ENCODE peak calls at places on chromosomes 12 and 14, in four cellular contexts. Q, A, F and U are unnamed samples.

GRCh38 chr12:82596484-82596883 is 90.2 kb upstream of the TMTC2 start:
- DNase-seq in Q (no peak), A (no peak), F (no peak), U (no peak)

GRCh38 chr12:104750061-104750460 is 208.0 kb downstream of the SLC41A2 start:
- DNase-seq in Q (no peak), A (no peak), F (no peak), U (no peak)

GRCh38 chr12:131089526-131090253 is 136.0 kb downstream of the ADGRD1 start:
- DNase-seq in Q (no peak), A (no peak), F (no peak), U (no peak)

GRCh38 chr14:61549425-61549824 is 145.9 kb upstream of the HIF1A start:
- DNase-seq in Q (no peak), A (no peak), F (no peak), U (no peak)

GRCh38 chr14:88556581-88556980 is 1.8 kb upstream of the PTPN21 start:
- DNase-seq in Q (no peak), A (no peak), F (no peak), U (no peak)

GRCh38 chr12:8860165-8860961 is 37.9 kb downstream of the A2ML1 start:
- DNase-seq in Q (peak; percentile 37), A (no peak), F (peak; percentile 39), U (peak; percentile 87)

GRCh38 chr12:102643871-102644551 is 163.6 kb upstream of the IGF1 start:
- DNase-seq in Q (no peak), A (no peak), F (no peak), U (no peak)

GRCh38 chr12:49055978-49056754 is 4.4 kb downstream of the KMT2D start:
- DNase-seq in Q (peak; percentile 62), A (peak; percentile 65), F (peak; percentile 72), U (peak; percentile 81)

GRCh38 chr12:127245437-127245836 is 1021.5 kb upstream of the TMEM132C start:
- DNase-seq in Q (no peak), A (no peak), F (no peak), U (no peak)

GRCh38 chr12:51749201-51749985 is 99.1 kb downstream of the FIGNL2 start:
- DNase-seq in Q (no peak), A (no peak), F (no peak), U (no peak)

GRCh38 chr12:65952737-65953209 is 128.5 kb downstream of the HMGA2 start:
- DNase-seq in Q (peak; percentile 29), A (no peak), F (no peak), U (no peak)

GRCh38 chr14:44204061-44204815 is 302.8 kb downstream of the FSCB start:
- DNase-seq in Q (no peak), A (no peak), F (no peak), U (peak; percentile 72)

GRCh38 chr12:49227701-49228100 is 37.2 kb upstream of the TUBA1C start:
- DNase-seq in Q (no peak), A (no peak), F (no peak), U (no peak)

GRCh38 chr14:33454707-33455106 is 496.2 kb downstream of the EGLN3 start:
- DNase-seq in Q (no peak), A (no peak), F (no peak), U (no peak)

GRCh38 chr14:59306775-59307174 is 118.3 kb downstream of the DAAM1 start:
- DNase-seq in Q (no peak), A (no peak), F (no peak), U (no peak)

GRCh38 chr12:68131867-68132414 is 27.6 kb downstream of the IFNG start:
- DNase-seq in Q (no peak), A (no peak), F (no peak), U (no peak)

GRCh38 chr12:47323802-47324201 is 244.0 kb upstream of the AMIGO2 start:
- DNase-seq in Q (no peak), A (no peak), F (no peak), U (no peak)

GRCh38 chr12:117069926-117070900 is 29.0 kb downstream of the TESC start:
- DNase-seq in Q (no peak), A (no peak), F (no peak), U (no peak)

GRCh38 chr14:56119221-56119967 is 1.2 kb downstream of the PELI2 start:
- DNase-seq in Q (no peak), A (no peak), F (no peak), U (peak; percentile 64)

GRCh38 chr12:54287316-54288157 is 7.0 kb downstream of the HNRNPA1 start:
- DNase-seq in Q (no peak), A (no peak), F (peak; percentile 4), U (peak; percentile 32)

GRCh38 chr12:96047621-96048211 is 12.3 kb upstream of the LTA4H start:
- DNase-seq in Q (peak; percentile 27), A (peak; percentile 68), F (no peak), U (no peak)

GRCh38 chr14:38947343-38947742 is 155.7 kb downstream of the SEC23A start:
- DNase-seq in Q (no peak), A (no peak), F (no peak), U (no peak)

GRCh38 chr12:57602544-57602943 is 2.1 kb upstream of the DTX3 start:
- DNase-seq in Q (no peak), A (no peak), F (no peak), U (no peak)

GRCh38 chr12:125198647-125199046 is 133.4 kb downstream of the AACS start:
- DNase-seq in Q (no peak), A (no peak), F (no peak), U (peak; percentile 73)

GRCh38 chr14:82403972-82404371 is 870.3 kb upstream of the SEL1L start:
- DNase-seq in Q (no peak), A (no peak), F (no peak), U (no peak)

GRCh38 chr14:30874120-30874998 is at the start of gene COCH:
- DNase-seq in Q (peak; percentile 71), A (no peak), F (peak; percentile 82), U (peak; percentile 74)
- H3K4me2 ChIP-seq in Q (peak within 1 kb of the TSS; percentile 97), A (peak within 1 kb of the TSS; percentile 99), F (peak within 1 kb of the TSS; percentile 90), U (peak within 1 kb of the TSS; percentile 79)

GRCh38 chr14:77580477-77580876 is 36.0 kb downstream of the SPTLC2 start:
- DNase-seq in Q (no peak), A (no peak), F (no peak), U (no peak)

GRCh38 chr14:77584809-77585208 is 31.6 kb downstream of the SPTLC2 start:
- DNase-seq in Q (no peak), A (no peak), F (no peak), U (no peak)

GRCh38 chr14:77580964-77581505 is 35.4 kb downstream of the SPTLC2 start:
- DNase-seq in Q (no peak), A (peak; percentile 66), F (no peak), U (no peak)

GRCh38 chr14:77582511-77582910 is 33.9 kb downstream of the SPTLC2 start:
- DNase-seq in Q (no peak), A (no peak), F (no peak), U (no peak)

GRCh38 chr14:77583657-77584056 is 32.8 kb downstream of the SPTLC2 start:
- DNase-seq in Q (no peak), A (no peak), F (no peak), U (no peak)
- TF ChIP-seq JUNB in Q (no peak), A (no peak), F (no peak), U (no peak)

GRCh38 chr12:121813951-121814350 is 10.1 kb downstream of the SETD1B start:
- DNase-seq in Q (no peak), A (no peak), F (no peak), U (no peak)

GRCh38 chr12:121812320-121812871 is 8.6 kb downstream of the SETD1B start:
- DNase-seq in Q (no peak), A (no peak), F (peak; percentile 93), U (peak; percentile 89)

GRCh38 chr12:121814429-121815119 is 10.8 kb downstream of the SETD1B start:
- DNase-seq in Q (no peak), A (no peak), F (no peak), U (no peak)

GRCh38 chr12:121811434-121812319 is 7.9 kb downstream of the SETD1B start:
- DNase-seq in Q (peak; percentile 57), A (no peak), F (peak; percentile 82), U (peak; percentile 92)

DNA sequence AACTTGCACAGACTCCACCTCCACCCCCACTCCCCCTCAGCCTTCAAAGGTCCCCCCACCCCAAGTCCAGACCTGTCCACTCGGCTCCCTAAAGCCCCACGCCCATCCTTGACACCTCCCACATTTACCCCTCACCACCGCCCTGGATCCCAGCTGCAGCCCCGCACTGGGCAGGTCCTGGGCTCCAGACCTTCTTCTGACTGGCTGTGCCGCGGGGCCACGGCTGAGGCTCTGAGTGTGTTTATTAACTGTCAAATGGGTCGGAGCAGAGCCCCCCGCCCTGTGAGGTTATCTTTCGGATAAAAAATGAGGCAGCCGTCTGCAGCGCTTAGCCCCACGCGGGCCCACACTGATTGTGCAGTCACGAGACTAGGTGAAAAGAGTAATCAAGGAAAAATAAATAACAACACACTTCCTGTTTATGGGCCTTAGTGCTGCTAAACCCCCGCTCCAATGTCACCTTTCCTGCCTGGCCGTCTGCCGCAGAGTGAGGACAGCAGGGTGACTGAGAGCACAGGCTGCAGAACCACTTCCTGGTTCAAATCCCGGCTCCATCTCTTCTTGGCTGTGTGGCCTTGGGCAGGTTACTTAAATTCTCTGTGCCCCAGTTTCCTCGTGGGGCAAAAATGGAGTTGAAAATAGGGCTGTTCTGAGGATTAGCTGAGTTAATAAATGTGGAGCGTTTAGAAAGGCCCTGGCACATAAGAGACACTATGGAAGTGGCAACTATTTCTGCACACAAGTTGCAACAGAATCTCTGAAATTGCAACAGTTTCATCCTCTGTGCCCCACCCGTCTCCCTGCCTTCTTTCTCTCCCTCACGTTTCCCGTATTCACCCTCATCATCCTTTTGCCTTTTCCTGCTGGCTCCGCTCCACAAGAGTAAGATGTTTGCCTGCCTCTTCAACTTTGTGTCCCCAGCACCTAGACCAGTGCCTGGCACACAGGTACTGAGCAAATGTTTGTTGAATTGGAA is 9.4 kb downstream of the SETD1B start:
- DNase-seq in Q (no peak), A (no peak), F (peak; percentile 39), U (no peak)
- H3K79me2 ChIP-seq in Q (peaks cover 31% of the 10 kb centered on the region), A (peaks cover 28% of the 10 kb centered on the region), F (peaks cover 51% of the 10 kb centered on the region), U (peaks cover 36% of the 10 kb centered on the region)

GRCh38 chr14:75519394-75519793 is 2.9 kb upstream of the BATF start:
- DNase-seq in Q (no peak), A (no peak), F (no peak), U (no peak)

GRCh38 chr14:75521415-75522199 is 662 bp upstream of the BATF start:
- DNase-seq in Q (peak; percentile 49), A (no peak), F (no peak), U (no peak)

GRCh38 chr14:75520852-75521251 is 1.4 kb upstream of the BATF start:
- DNase-seq in Q (no peak), A (no peak), F (no peak), U (no peak)

GRCh38 chr14:75518625-75519024 is 3.6 kb upstream of the BATF start:
- DNase-seq in Q (peak; percentile 41), A (no peak), F (peak; percentile 47), U (peak; percentile 91)

DNA sequence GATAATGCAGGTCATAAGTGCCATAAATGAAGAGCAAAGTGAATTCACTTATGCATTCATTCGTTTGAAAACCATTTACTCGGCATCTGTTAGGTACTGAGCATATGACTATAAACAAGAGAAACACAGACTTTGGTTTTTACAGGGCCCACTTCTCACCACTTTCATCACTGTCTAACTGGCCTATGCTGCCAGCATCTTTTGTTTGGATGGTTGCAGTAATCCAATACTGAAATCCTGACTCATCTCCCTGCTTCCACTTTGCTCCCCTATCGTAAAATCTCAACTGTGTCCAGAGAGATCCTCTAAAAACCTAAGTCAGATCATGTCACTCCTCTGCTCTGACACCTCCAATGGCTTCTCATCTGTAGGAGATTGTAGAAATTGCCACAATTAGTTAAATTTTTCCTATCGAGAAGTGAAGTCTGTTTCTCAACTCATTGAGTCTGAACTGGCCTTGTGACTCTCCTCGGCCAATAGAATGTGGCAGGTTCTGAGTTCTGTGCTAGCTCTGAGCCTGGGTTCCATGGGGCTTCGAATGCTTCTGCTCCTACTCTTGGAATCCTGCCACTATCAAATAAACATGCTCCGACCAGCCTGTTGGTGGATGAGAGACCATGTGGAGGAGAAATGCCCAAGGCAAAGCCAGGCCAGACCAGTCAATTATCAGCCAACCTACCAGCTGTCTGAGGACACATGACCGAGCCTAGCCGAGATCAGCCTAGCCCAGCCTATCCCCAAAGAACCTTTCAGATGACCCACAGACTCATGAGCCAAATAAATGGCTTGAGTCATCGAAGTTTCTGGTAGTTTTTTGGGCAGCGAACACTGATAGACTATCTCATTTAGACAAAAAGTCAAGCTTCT is 2.2 kb upstream of the BATF start:
- DNase-seq in Q (no peak), A (no peak), F (no peak), U (no peak)
- H3K4me2 ChIP-seq in Q (no peak overlapping the region), A (peak overlapping the region; percentile 76), F (no peak overlapping the region), U (no peak overlapping the region)